ENCODE peak calls at places on chromosome 4, in five cellular contexts. W is OCI-LY7, S is lower leg skin, A is COR-L47, M is posterior vena cava. Y is an unnamed sample.

GRCh38 chr4:127498366-127498765 is 134.4 kb upstream of the INTU start:
- DNase-seq in W (no peak), S (no peak), A (no peak), M (no peak), Y (no peak)

GRCh38 chr4:5885733-5886132 is 7.2 kb downstream of the CRMP1 start:
- DNase-seq in W (no peak), S (no peak), A (no peak), M (no peak), Y (no peak)

GRCh38 chr4:51895816-51896408 is 53.0 kb downstream of the DCUN1D4 start:
- DNase-seq in W (peak; percentile 76), S (no peak), A (peak; percentile 54), M (no peak), Y (peak; percentile 77)

GRCh38 chr4:72974694-72975487 is 94.6 kb downstream of the COX18 start:
- DNase-seq in W (no peak), S (no peak), A (peak; percentile 4), M (no peak), Y (peak; percentile 17)

GRCh38 chr4:15238720-15239119 is 189.1 kb upstream of the C1QTNF7 start:
- DNase-seq in W (peak; percentile 30), S (no peak), A (no peak), M (no peak), Y (peak; percentile 36)

GRCh38 chr4:88523325-88524129 is at the start of gene PYURF:
- DNase-seq in W (peak; percentile 80), S (peak; percentile 99), A (peak; percentile 96), M (peak; percentile 98), Y (peak; percentile 88)

GRCh38 chr4:86891785-86892638 is at the start of gene C4orf36:
- DNase-seq in W (no peak), S (peak; percentile 95), A (peak; percentile 69), M (peak; percentile 87), Y (peak; percentile 23)

GRCh38 chr4:144360394-144360793 is 219.9 kb upstream of the GYPA start:
- DNase-seq in W (no peak), S (no peak), A (no peak), M (no peak), Y (no peak)

GRCh38 chr4:122783301-122784215 is 43.1 kb upstream of the FGF2 start:
- DNase-seq in W (no peak), S (no peak), A (no peak), M (peak; percentile 81), Y (no peak)